ENCODE peak calls at places on chromosomes 7 and 10, in seven cellular contexts. S is A549, G is PC-3, N is uterus, H is tibial artery, J is lung, R is heart right ventricle. X is an unnamed sample.

GRCh38 chr7:32155712-32156111 is 85.5 kb upstream of the PDE1C start:
- DNase-seq in S (no peak), G (no peak), R (no peak), H (no peak), N (no peak), J (no peak), X (no peak)

GRCh38 chr10:31025142-31025541 is 6.5 kb downstream of the ZNF438 start:
- DNase-seq in S (no peak), J (no peak), H (no peak), R (no peak), N (no peak), G (no peak), X (no peak)

GRCh38 chr10:71252195-71252594 is 39.8 kb downstream of the UNC5B start:
- DNase-seq in N (no peak), G (no peak), H (no peak), R (no peak), S (no peak), J (no peak), X (no peak)

GRCh38 chr10:97915761-97916160 is 66.1 kb downstream of the GOLGA7B start:
- DNase-seq in R (no peak), J (no peak), S (no peak), N (no peak), G (no peak), H (no peak), X (no peak)

GRCh38 chr7:138226001-138226476 is 149.8 kb downstream of the AKR1D1 start:
- DNase-seq in G (peak; percentile 57), R (peak; percentile 62), H (no peak), S (no peak), N (no peak), J (no peak), X (no peak)

GRCh38 chr7:112133328-112133727 is 72.9 kb downstream of the DOCK4 start:
- DNase-seq in G (no peak), N (no peak), J (no peak), H (no peak), S (no peak), R (no peak), X (no peak)

GRCh38 chr7:154440058-154440457 is 387.9 kb downstream of the DPP6 start:
- DNase-seq in J (no peak), R (no peak), N (no peak), S (no peak), G (no peak), H (no peak), X (no peak)

GRCh38 chr7:23335621-23336020 is 36.5 kb downstream of the MALSU1 start:
- DNase-seq in G (no peak), H (no peak), N (no peak), R (no peak), J (no peak), S (no peak), X (no peak)

GRCh38 chr7:277228-277627 is 12.7 kb upstream of the FOXL3 start:
- DNase-seq in N (no peak), H (no peak), R (no peak), J (no peak), G (peak; percentile 65), S (no peak), X (no peak)

GRCh38 chr7:92809397-92810241 is 26.8 kb downstream of the CDK6 start:
- DNase-seq in R (peak; percentile 77), G (peak; percentile 89), H (peak; percentile 44), J (peak; percentile 67), N (peak; percentile 29), S (peak; percentile 94), X (no peak)

GRCh38 chr7:158997110-158997453 is 140.7 kb downstream of the DYNC2I1 start:
- DNase-seq in J (no peak), H (no peak), S (no peak), R (no peak), G (no peak), N (no peak), X (no peak)
- H3K4me3 ChIP-seq in J (no peak overlapping the region), H (peak overlapping the region; percentile 26), S (no peak overlapping the region), R (no peak overlapping the region), G (no peak overlapping the region), N (no peak overlapping the region), X (peak overlapping the region; percentile 8)

GRCh38 chr10:93436577-93436976 is 45.6 kb downstream of the MYOF start:
- DNase-seq in R (peak; percentile 70), H (peak; percentile 82), J (no peak), S (peak; percentile 81), N (peak; percentile 76), G (peak; percentile 76), X (no peak)
- H3K4me1 ChIP-seq in R (peaks cover 82% of the 10 kb centered on the region), H (peaks cover 81% of the 10 kb centered on the region), J (peaks cover 16% of the 10 kb centered on the region), S (peaks cover 93% of the 10 kb centered on the region), N (peaks cover 16% of the 10 kb centered on the region), G (peaks cover 45% of the 10 kb centered on the region), X (peaks cover 12% of the 10 kb centered on the region)

GRCh38 chr10:69439350-69439739 is 11.9 kb upstream of the TSPAN15 start:
- DNase-seq in R (peak; percentile 31), J (no peak), G (peak; percentile 94), N (peak; percentile 45), S (peak; percentile 55), H (no peak), X (no peak)
- H3K4me3 ChIP-seq in R (no peak overlapping the region), J (no peak overlapping the region), G (peak overlapping the region; percentile 31), N (no peak overlapping the region), S (no peak overlapping the region), H (no peak overlapping the region), X (no peak overlapping the region)

GRCh38 chr7:4010923-4011656 is 671.0 kb upstream of the FOXK1 start:
- DNase-seq in J (no peak), N (no peak), H (no peak), S (no peak), R (no peak), G (no peak), X (no peak)
- H3K4me1 ChIP-seq in J (peaks cover 5% of the 10 kb centered on the region), N (no peaks in the 10 kb centered on the region), H (no peaks in the 10 kb centered on the region), S (no peaks in the 10 kb centered on the region), R (no peaks in the 10 kb centered on the region), G (no peaks in the 10 kb centered on the region), X (peaks cover 6% of the 10 kb centered on the region)

DNA sequence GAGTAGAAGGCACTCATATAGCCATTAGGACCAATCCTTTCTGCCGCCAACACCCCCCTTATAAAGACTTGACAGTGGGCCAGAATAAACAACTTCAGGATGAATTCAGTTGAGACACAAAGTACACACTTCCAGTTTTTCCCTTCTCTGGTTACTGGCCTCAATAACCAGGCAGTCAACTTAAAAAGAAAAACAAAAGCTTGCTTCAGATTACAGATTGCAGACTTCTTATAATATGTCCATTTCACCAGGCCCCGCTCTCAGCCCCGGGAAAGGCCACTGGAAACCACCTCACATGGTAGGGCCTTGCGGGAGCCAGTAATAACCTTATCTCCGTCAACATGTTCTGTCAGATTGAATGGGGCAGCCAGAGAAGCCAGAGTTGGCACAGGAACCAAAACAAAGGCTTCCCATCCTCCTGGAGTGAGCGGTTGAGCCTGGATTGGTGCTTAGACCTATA is 108.8 kb downstream of the EGFR start:
- DNase-seq in S (no peak), J (peak; percentile 57), H (peak; percentile 77), R (peak; percentile 45), N (no peak), G (peak; percentile 77), X (no peak)
- H3K4me3 ChIP-seq in S (no peak overlapping the region), J (no peak overlapping the region), H (no peak overlapping the region), R (no peak overlapping the region), N (no peak overlapping the region), G (peak overlapping the region; percentile 10), X (no peak overlapping the region)

GRCh38 chr7:1457059-1457948 is 2.0 kb downstream of the MICALL2 start:
- DNase-seq in H (no peak), N (no peak), S (no peak), R (no peak), G (no peak), J (no peak), X (no peak)
- H3K4me1 ChIP-seq in H (peaks cover 46% of the 10 kb centered on the region), N (peaks cover 12% of the 10 kb centered on the region), S (peaks cover 49% of the 10 kb centered on the region), R (peaks cover 75% of the 10 kb centered on the region), G (peaks cover 31% of the 10 kb centered on the region), J (peaks cover 28% of the 10 kb centered on the region), X (peaks cover 15% of the 10 kb centered on the region)

GRCh38 chr10:47301833-47302232 is 1.8 kb downstream of the GDF10 start:
- DNase-seq in N (no peak), S (no peak), H (no peak), G (no peak), R (no peak), J (no peak), X (no peak)

GRCh38 chr10:47299989-47300931 is at the start of gene GDF10:
- DNase-seq in G (no peak), S (no peak), H (no peak), N (no peak), R (no peak), J (no peak), X (no peak)

GRCh38 chr10:47297796-47298540 is 2.0 kb upstream of the GDF10 start:
- DNase-seq in S (no peak), R (no peak), G (no peak), N (no peak), J (no peak), H (no peak), X (no peak)

GRCh38 chr10:47298730-47299129 is 1.3 kb upstream of the GDF10 start:
- DNase-seq in G (no peak), S (no peak), R (no peak), J (no peak), N (no peak), H (no peak), X (no peak)

DNA sequence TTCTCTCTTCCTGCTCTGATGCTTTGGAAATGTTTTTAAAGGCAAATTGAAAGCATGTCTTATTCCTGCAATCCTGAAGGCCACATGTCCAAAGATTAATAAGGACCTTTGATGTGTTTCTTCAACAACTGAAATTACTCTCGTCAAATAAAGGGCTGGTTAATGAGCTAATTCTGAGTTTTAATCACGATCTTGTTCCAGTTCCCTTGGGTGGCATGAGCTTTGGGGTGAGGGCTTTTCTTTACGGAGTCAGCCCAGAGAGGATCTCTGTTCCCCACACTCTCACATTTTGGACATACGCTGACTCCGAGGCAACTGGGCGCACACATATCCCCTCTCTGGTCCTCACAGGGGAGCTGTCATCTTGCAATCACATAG is 397 bp upstream of the GDF10 start:
- DNase-seq in N (no peak), S (no peak), G (no peak), J (no peak), R (no peak), H (no peak), X (no peak)
- H3K4me3 ChIP-seq in N (peak overlapping the region; percentile 38), S (peak overlapping the region; percentile 49), G (no peak overlapping the region), J (no peak overlapping the region), R (peak overlapping the region; percentile 47), H (peak overlapping the region; percentile 52), X (peak overlapping the region; percentile 32)

DNA sequence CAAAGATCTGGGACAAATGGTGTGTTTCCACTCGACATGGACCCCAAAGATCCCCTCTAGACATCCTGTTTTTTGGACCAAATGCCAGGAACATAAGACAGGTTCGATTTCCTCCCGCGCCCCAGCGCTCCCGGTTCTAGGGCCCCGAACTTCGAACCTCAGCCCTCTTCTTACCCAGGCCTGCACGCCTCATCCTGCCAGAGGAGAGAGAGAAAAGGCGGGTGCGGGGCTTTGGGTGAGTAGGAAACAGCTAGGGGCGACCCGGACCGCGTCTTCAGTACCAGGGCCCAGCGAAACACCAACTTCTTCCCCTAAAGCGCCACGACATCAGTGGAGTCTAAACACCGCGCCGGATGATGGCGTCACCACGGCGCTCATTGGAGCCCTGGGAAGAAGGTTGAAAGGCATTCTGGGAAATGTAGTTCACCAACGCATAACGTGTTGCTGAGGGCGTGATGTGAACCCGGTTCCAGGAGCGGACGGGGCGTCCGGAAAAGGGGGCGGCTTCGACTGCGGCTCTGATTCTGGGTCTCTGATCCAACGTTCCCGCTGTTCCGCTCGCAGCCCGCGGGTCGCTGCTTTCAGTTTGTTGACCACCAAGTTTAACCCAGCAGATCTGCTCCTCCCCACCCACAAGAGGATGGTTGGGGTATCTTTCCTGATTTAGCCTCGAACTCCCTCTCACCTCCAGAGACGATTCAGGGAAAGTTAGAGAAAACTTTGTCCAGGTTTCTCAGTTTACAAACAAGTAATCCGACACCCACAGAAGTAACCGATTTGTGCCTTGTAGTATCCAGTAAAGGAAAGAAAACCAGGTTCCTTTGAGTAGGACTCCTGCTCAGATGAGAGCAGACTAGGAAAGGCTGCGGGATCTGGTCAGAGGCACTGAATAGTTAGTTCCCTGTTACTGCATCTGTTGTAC is at the start of gene BET1:
- DNase-seq in J (peak; percentile 95), H (peak; percentile 96), R (peak; percentile 95), N (peak; percentile 93), S (peak; percentile 96), G (peak; percentile 97), X (peak; percentile 94)
- H3K4me1 ChIP-seq in J (no peaks in the 10 kb centered on the region), H (peaks cover 6% of the 10 kb centered on the region), R (peaks cover 29% of the 10 kb centered on the region), N (no peaks in the 10 kb centered on the region), S (peaks cover 11% of the 10 kb centered on the region), G (peaks cover 19% of the 10 kb centered on the region), X (no peaks in the 10 kb centered on the region)

X was measured in iPS DF 6.9.